ENCODE peak calls at places on chromosomes 11 and 22, in ten cellular contexts. A is GM23248, L is transverse colon, I is colonic mucosa, R is cardiac muscle cell, C is osteoblast, D is psoas muscle, E is HCT116, F is fibroblast of lung, Y is stomach. Q is an unnamed sample. For H3K4me1 and H3K36me3, the result is how much of the 10 kb centered on the place peaks cover.

GRCh38 chr11:108117746-108118371 is 3.5 kb upstream of the ACAT1 start:
- DNase-seq in A (peak), L (no peak), I (no peak), R (peak), C (peak), D (no peak), E (peak), F (peak), Y (no peak), Q (no peak)

GRCh38 chr11:83361831-83362230 is 75.7 kb upstream of the CCDC90B start:
- DNase-seq in A (no peak), L (no peak), I (no peak), R (no peak), C (peak), D (no peak), E (no peak), F (no peak), Y (no peak), Q (no peak)

GRCh38 chr22:45503071-45503815 is 560 bp downstream of the FBLN1 start:
- DNase-seq in A (peak), L (no peak), I (no peak), R (no peak), C (peak), D (no peak), E (no peak), F (no peak), Y (no peak), Q (no peak)

GRCh38 chr11:8671651-8672062 is 10.8 kb downstream of the TRIM66 start:
- DNase-seq in A (no peak), L (no peak), I (no peak), R (no peak), C (no peak), D (no peak), E (no peak), F (peak), Y (no peak), Q (peak)

GRCh38 chr22:43004362-43005035 is 10.4 kb downstream of the PACSIN2 start:
- DNase-seq in A (peak), L (peak), I (peak), R (no peak), C (peak), D (no peak), E (no peak), F (peak), Y (no peak), Q (no peak)

GRCh38 chr11:118612378-118612777 is 5.0 kb downstream of the PHLDB1 start:
- DNase-seq in A (peak), L (no peak), I (no peak), R (no peak), C (no peak), D (peak), E (no peak), F (no peak), Y (no peak), Q (peak)

GRCh38 chr11:102458531-102458930 is 6.0 kb upstream of the TMEM123 start:
- DNase-seq in A (no peak), L (no peak), I (no peak), R (no peak), C (no peak), D (no peak), E (no peak), F (no peak), Y (no peak), Q (no peak)

GRCh38 chr22:30183861-30184278 is 62.7 kb downstream of the LIF start:
- DNase-seq in A (no peak), L (no peak), I (no peak), R (no peak), C (no peak), D (no peak), E (no peak), F (peak), Y (no peak), Q (no peak)

GRCh38 chr11:76033699-76034098 is 172.6 kb downstream of the WNT11 start:
- DNase-seq in A (no peak), L (no peak), I (no peak), R (no peak), C (no peak), D (no peak), E (no peak), F (no peak), Y (no peak), Q (no peak)

GRCh38 chr11:85407648-85408047 is 219.5 kb downstream of the DLG2 start:
- DNase-seq in A (no peak), L (no peak), I (no peak), R (peak), C (no peak), D (no peak), E (no peak), F (no peak), Y (no peak), Q (no peak)

GRCh38 chr11:95108159-95108611 is 18.5 kb downstream of the ENDOD1 start:
- DNase-seq in A (peak), L (peak), I (peak), R (no peak), C (peak), D (peak), E (no peak), F (peak), Y (peak), Q (no peak)
- H3K4me1 ChIP-seq in A (under half), L (under half), I (under half), R (under half), C (under half), D (half or more), E (half or more), F (under half), Y (under half), Q (under half)

GRCh38 chr11:12184696-12185095 is 74.3 kb downstream of the MICAL2 start:
- DNase-seq in A (peak), L (no peak), I (no peak), R (no peak), C (no peak), D (no peak), E (no peak), F (no peak), Y (no peak), Q (no peak)

GRCh38 chr11:12182650-12183511 is 72.5 kb downstream of the MICAL2 start:
- DNase-seq in A (peak), L (no peak), I (no peak), R (peak), C (peak), D (peak), E (peak), F (peak), Y (no peak), Q (no peak)

GRCh38 chr11:12185106-12185690 is 74.8 kb downstream of the MICAL2 start:
- DNase-seq in A (no peak), L (no peak), I (no peak), R (no peak), C (no peak), D (no peak), E (no peak), F (no peak), Y (no peak), Q (no peak)

GRCh38 chr11:12185914-12186313 is 75.5 kb downstream of the MICAL2 start:
- DNase-seq in A (no peak), L (no peak), I (no peak), R (peak), C (peak), D (no peak), E (no peak), F (peak), Y (no peak), Q (no peak)

GRCh38 chr11:12183827-12184620 is 73.6 kb downstream of the MICAL2 start:
- DNase-seq in A (no peak), L (no peak), I (no peak), R (no peak), C (no peak), D (no peak), E (no peak), F (no peak), Y (no peak), Q (no peak)
- H3K36me3 ChIP-seq in A (under half), L (under half), I (under half), R (under half), C (under half), D (under half), E (under half), F (under half), Y (under half), Q (under half)

GRCh38 chr11:2213384-2213842 is 41.8 kb upstream of the TH start:
- DNase-seq in A (no peak), L (no peak), I (peak), R (no peak), C (peak), D (peak), E (no peak), F (no peak), Y (no peak), Q (no peak)

GRCh38 chr11:2213890-2214526 is 42.4 kb upstream of the TH start:
- DNase-seq in A (no peak), L (no peak), I (peak), R (no peak), C (peak), D (no peak), E (no peak), F (no peak), Y (no peak), Q (no peak)

GRCh38 chr11:2211113-2211971 is 39.7 kb upstream of the TH start:
- DNase-seq in A (no peak), L (peak), I (peak), R (no peak), C (peak), D (no peak), E (peak), F (no peak), Y (peak), Q (peak)

GRCh38 chr11:2214527-2215229 is 43.1 kb upstream of the TH start:
- DNase-seq in A (no peak), L (no peak), I (peak), R (no peak), C (peak), D (no peak), E (no peak), F (no peak), Y (no peak), Q (no peak)

GRCh38 chr11:2212411-2213251 is 41.0 kb upstream of the TH start:
- DNase-seq in A (no peak), L (no peak), I (peak), R (no peak), C (peak), D (peak), E (no peak), F (no peak), Y (peak), Q (peak)
- H3K4me3 ChIP-seq in A (no peak), L (no peak), I (no peak), R (no peak), C (no peak), D (no peak), E (no peak), F (no peak), Y (no peak), Q (no peak)

GRCh38 chr11:73989156-73989555 is 6.5 kb upstream of the UCP2 start:
- DNase-seq in A (no peak), L (no peak), I (no peak), R (no peak), C (no peak), D (no peak), E (no peak), F (no peak), Y (no peak), Q (no peak)
- H3K4me1 ChIP-seq in A (under half), L (under half), I (under half), R (under half), C (under half), D (under half), E (under half), F (under half), Y (under half), Q (under half)

GRCh38 chr11:71484248-71485062 is 31.5 kb downstream of the NADSYN1 start:
- DNase-seq in A (no peak), L (no peak), I (no peak), R (no peak), C (no peak), D (no peak), E (no peak), F (no peak), Y (no peak), Q (no peak)
- H3K36me3 ChIP-seq in A (under half), L (under half), I (under half), R (under half), C (half or more), D (half or more), E (under half), F (under half), Y (under half), Q (under half)

DNA sequence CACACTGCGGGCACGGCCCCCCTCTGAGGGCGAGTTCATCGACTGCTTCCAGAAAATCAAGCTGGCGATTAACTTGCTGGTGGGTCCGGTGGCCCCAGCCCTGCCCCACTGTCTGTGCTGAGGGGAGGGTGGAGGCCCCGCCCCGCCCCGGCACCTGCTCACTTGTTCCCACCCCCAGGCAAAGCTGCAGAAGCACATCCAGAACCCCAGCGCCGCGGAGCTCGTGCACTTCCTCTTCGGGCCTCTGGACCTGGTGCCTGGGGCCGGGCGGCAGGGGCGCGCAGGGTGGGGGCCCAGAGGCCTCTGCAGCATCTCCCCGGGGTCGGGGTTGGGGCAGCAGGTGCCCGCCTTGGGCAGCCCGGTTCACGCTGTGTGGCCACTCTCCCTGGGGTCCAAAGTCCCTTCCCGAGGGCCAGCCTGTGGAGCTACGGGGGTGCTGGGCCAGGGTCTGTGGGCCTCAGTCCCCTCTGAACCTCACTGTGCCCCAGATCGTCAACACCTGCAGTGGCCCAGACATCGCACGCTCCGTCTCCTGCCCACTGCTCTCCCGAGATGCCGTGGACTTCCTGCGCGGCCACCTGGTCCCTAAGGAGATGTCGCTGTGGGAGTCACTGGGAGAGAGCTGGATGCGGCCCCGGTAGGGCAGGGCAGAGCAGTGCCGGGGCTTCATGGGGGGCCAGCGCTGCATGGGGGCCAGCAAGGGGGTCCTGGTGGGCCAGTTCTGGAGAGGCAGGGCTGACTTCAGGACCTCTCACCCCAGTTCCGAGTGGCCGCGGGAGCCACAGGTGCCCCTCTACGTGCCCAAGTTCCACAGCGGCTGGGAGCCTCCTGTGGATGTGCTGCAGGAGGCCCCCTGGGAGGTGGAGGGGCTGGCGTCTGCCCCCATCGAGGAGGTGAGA is 16.1 kb downstream of the EPS8L2 start:
- DNase-seq in A (no peak), L (peak), I (peak), R (no peak), C (peak), D (peak), E (no peak), F (no peak), Y (no peak), Q (peak)
- H3K4me3 ChIP-seq in A (no peak), L (no peak), I (no peak), R (no peak), C (no peak), D (no peak), E (no peak), F (no peak), Y (no peak), Q (no peak)

GRCh38 chr11:123517559-123518364 is 87.7 kb downstream of the GRAMD1B start:
- DNase-seq in A (no peak), L (no peak), I (no peak), R (no peak), C (peak), D (no peak), E (no peak), F (no peak), Y (no peak), Q (no peak)

GRCh38 chr11:123519797-123520193 is 89.7 kb downstream of the GRAMD1B start:
- DNase-seq in A (no peak), L (no peak), I (no peak), R (peak), C (peak), D (no peak), E (no peak), F (no peak), Y (no peak), Q (no peak)

GRCh38 chr11:123518496-123519054 is 88.5 kb downstream of the GRAMD1B start:
- DNase-seq in A (peak), L (no peak), I (no peak), R (no peak), C (no peak), D (no peak), E (no peak), F (no peak), Y (no peak), Q (no peak)

GRCh38 chr11:123521001-123521400 is 90.9 kb downstream of the GRAMD1B start:
- DNase-seq in A (no peak), L (no peak), I (no peak), R (no peak), C (no peak), D (no peak), E (no peak), F (no peak), Y (no peak), Q (no peak)

DNA sequence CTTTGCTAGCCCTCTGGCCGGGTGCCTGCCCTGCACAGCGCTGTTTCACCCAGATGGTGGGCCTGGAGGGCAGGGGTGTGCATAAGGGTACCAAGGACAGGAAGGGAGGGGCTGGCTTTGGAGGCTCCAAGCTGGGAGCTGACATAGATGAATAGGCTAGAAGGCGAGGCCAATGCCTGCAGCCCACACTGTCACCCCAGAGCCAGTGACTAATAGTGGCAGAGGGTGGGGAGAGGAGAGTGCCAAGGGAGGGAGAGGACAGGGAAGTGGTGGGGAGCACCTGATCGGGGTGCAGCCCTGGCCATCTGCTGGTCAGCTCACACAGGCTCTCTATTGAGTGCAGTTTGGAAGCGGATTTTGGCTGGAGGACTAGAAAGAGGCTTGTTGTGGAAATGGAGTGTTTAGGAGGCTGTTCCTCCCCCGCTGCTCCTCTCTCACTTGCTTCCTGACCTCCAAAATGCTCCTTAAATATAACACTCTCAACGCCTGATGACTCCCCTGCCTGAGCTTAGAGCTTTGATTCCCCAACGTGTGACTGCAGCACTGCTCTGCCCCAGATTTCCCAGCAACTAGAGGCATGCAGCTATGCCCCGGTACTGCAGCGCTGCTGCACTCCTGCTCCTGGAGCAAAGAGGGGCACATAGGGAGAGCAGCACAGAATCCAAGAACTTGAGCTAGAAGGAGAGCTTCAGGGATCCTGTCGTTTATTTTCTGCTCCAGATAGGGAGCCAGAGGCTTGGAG is 89.2 kb downstream of the GRAMD1B start:
- DNase-seq in A (peak), L (no peak), I (no peak), R (no peak), C (peak), D (no peak), E (peak), F (no peak), Y (no peak), Q (no peak)
- H3K4me1 ChIP-seq in A (under half), L (under half), I (under half), R (under half), C (under half), D (under half), E (under half), F (under half), Y (under half), Q (under half)

DNA sequence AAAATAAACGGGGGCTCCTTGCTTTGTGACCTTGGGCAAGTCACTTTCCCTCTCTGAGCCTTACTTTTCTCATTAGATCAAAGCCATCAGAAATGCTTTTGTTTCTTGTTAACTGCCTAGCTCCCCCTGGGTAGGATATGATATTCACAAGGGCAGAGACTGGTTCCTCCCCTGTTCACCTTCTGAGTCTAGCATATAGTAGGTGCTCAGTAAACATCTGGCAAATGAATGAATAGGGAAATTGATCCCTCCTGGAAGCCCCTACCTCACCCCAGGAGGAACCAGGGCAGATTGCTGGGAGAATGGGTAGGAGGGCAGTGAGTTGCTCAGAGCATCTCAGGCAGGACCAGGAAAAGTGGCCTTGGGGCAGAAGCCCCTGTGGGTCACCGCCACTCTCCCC is 6.6 kb upstream of the SAC3D1 start:
- DNase-seq in A (no peak), L (no peak), I (no peak), R (no peak), C (peak), D (no peak), E (no peak), F (no peak), Y (no peak), Q (no peak)
- H3K36me3 ChIP-seq in A (under half), L (under half), I (under half), R (under half), C (under half), D (half or more), E (under half), F (under half), Y (under half), Q (under half)

GRCh38 chr11:19345848-19346681 is 105.3 kb upstream of the E2F8 start:
- DNase-seq in A (peak), L (no peak), I (no peak), R (peak), C (peak), D (peak), E (no peak), F (peak), Y (peak), Q (no peak)
- H3K4me3 ChIP-seq in A (peak), L (peak), I (peak), R (peak), C (peak), D (peak), E (no peak), F (peak), Y (peak), Q (peak)

GRCh38 chr22:49812838-49813237 is 14.8 kb downstream of the BRD1 start:
- DNase-seq in A (peak), L (no peak), I (no peak), R (no peak), C (peak), D (no peak), E (no peak), F (no peak), Y (peak), Q (no peak)
- H3K4me1 ChIP-seq in A (under half), L (under half), I (under half), R (under half), C (under half), D (under half), E (under half), F (under half), Y (under half), Q (under half)

Q was measured in pancreas.